ENCODE peak calls at places on chromosomes 6 and 20, in five cellular contexts. I is endothelial cell, Z is pancreas, C is lower leg skin, R is HL-60. S is an unnamed sample.

GRCh38 chr20:18404172-18404571 is 62.7 kb downstream of the DZANK1 start:
- DNase-seq in Z (no peak), C (no peak), I (no peak), R (no peak), S (no peak)

GRCh38 chr6:89198235-89198634 is 18.9 kb downstream of the GABRR1 start:
- DNase-seq in R (no peak), Z (no peak), I (no peak), C (no peak), S (no peak)

GRCh38 chr6:122788663-122789062 is 395 bp upstream of the SMPDL3A start:
- DNase-seq in R (no peak), Z (no peak), I (no peak), C (no peak), S (no peak)

GRCh38 chr6:12065321-12066140 is 53.4 kb downstream of the HIVEP1 start:
- DNase-seq in R (no peak), I (no peak), C (no peak), Z (no peak), S (peak)

GRCh38 chr6:15399651-15400470 is 154.0 kb downstream of the JARID2 start:
- DNase-seq in R (peak), Z (peak), I (peak), C (peak), S (no peak)

GRCh38 chr6:69580696-69581095 is 216.1 kb downstream of the LMBRD1 start:
- DNase-seq in C (no peak), I (no peak), R (no peak), Z (no peak), S (no peak)

GRCh38 chr6:121222656-121223055 is 111.6 kb downstream of the TBC1D32 start:
- DNase-seq in C (no peak), Z (no peak), I (no peak), R (no peak), S (no peak)

GRCh38 chr6:150723857-150724256 is 124.2 kb downstream of the PLEKHG1 start:
- DNase-seq in Z (no peak), R (no peak), C (no peak), I (no peak), S (no peak)

GRCh38 chr20:44025756-44026155 is 111.1 kb downstream of the TOX2 start:
- DNase-seq in R (no peak), Z (no peak), C (peak), I (no peak), S (no peak)

GRCh38 chr6:26211963-26212362 is 124.7 kb downstream of the HFE start:
- DNase-seq in R (no peak), I (no peak), C (no peak), Z (no peak), S (peak)

GRCh38 chr20:235891-236290 is 8.8 kb downstream of the DEFB129 start:
- DNase-seq in I (no peak), C (no peak), R (no peak), Z (no peak), S (no peak)

GRCh38 chr6:122736166-122736565 is 43.4 kb upstream of the FABP7 start:
- DNase-seq in C (no peak), Z (no peak), R (no peak), I (no peak), S (no peak)

GRCh38 chr6:137915778-137916177 is 48.7 kb downstream of the TNFAIP3 start:
- DNase-seq in Z (no peak), I (no peak), C (no peak), R (no peak), S (no peak)

GRCh38 chr6:108576724-108577123 is 16.0 kb downstream of the FOXO3 start:
- DNase-seq in R (peak), C (no peak), I (no peak), Z (no peak), S (no peak)

GRCh38 chr6:147709396-147710272 is 201.1 kb downstream of the SAMD5 start:
- DNase-seq in Z (no peak), I (no peak), R (no peak), C (no peak), S (no peak)

GRCh38 chr20:57897891-57898290 is 188.1 kb upstream of the PMEPA1 start:
- DNase-seq in R (no peak), I (no peak), Z (no peak), C (no peak), S (no peak)

GRCh38 chr6:113073611-113074191 is 726.6 kb downstream of the RFPL4B start:
- DNase-seq in C (no peak), I (no peak), R (no peak), Z (no peak), S (no peak)

GRCh38 chr20:2558581-2559301 is 22.4 kb downstream of the TMC2 start:
- DNase-seq in I (no peak), C (no peak), Z (no peak), R (no peak), S (no peak)

GRCh38 chr6:37990762-37991525 is 171.4 kb downstream of the ZFAND3 start:
- DNase-seq in R (no peak), C (no peak), Z (no peak), I (no peak), S (no peak)

GRCh38 chr20:22663528-22664025 is 79.2 kb upstream of the FOXA2 start:
- DNase-seq in Z (no peak), R (no peak), I (no peak), C (no peak), S (no peak)

GRCh38 chr6:17298257-17298656 is 17.1 kb downstream of the RBM24 start:
- DNase-seq in I (no peak), C (no peak), R (no peak), Z (no peak), S (no peak)

GRCh38 chr6:143742070-143742954 is 64.5 kb downstream of the PHACTR2 start:
- DNase-seq in I (no peak), R (no peak), Z (no peak), C (no peak), S (no peak)

GRCh38 chr6:147805155-147805554 is 296.7 kb downstream of the SAMD5 start:
- DNase-seq in I (no peak), R (no peak), Z (no peak), C (no peak), S (no peak)

GRCh38 chr6:150333592-150333954 is 35.2 kb upstream of the IYD start:
- DNase-seq in Z (no peak), C (no peak), R (no peak), I (no peak), S (no peak)

GRCh38 chr6:42249279-42249678 is 31.6 kb upstream of the MRPS10 start:
- DNase-seq in I (no peak), R (peak), C (peak), Z (no peak), S (no peak)

GRCh38 chr20:38246357-38247165 is 14.0 kb downstream of the KIAA1755 start:
- DNase-seq in Z (no peak), C (no peak), I (no peak), R (peak), S (no peak)

GRCh38 chr20:1225263-1225728 is 548 bp upstream of the RAD21L1 start:
- DNase-seq in C (no peak), Z (no peak), R (no peak), I (no peak), S (no peak)

GRCh38 chr6:27757307-27757706 is 154.9 kb downstream of the OR2B2 start:
- DNase-seq in I (peak), Z (peak), C (no peak), R (no peak), S (peak)

GRCh38 chr6:115914098-115914497 is 146.6 kb downstream of the FRK start:
- DNase-seq in Z (no peak), R (peak), C (no peak), I (no peak), S (no peak)

GRCh38 chr6:149964243-149965190 is 774 bp downstream of the ULBP1 start:
- DNase-seq in R (no peak), C (peak), I (peak), Z (no peak), S (peak)

GRCh38 chr20:10060223-10060622 is 25.4 kb downstream of the ANKEF1 start:
- DNase-seq in I (no peak), C (no peak), Z (no peak), R (no peak), S (no peak)

GRCh38 chr20:7272512-7272911 is 505.0 kb downstream of the BMP2 start:
- DNase-seq in R (no peak), I (no peak), Z (no peak), C (no peak), S (no peak)

GRCh38 chr6:140980265-140980887 is 1152.3 kb upstream of the GJE1 start:
- DNase-seq in R (no peak), C (no peak), Z (no peak), I (no peak), S (no peak)
- TF ChIP-seq CTCF in R (no peak), C (no peak), Z (no peak), I (no peak), S (no peak)

DNA sequence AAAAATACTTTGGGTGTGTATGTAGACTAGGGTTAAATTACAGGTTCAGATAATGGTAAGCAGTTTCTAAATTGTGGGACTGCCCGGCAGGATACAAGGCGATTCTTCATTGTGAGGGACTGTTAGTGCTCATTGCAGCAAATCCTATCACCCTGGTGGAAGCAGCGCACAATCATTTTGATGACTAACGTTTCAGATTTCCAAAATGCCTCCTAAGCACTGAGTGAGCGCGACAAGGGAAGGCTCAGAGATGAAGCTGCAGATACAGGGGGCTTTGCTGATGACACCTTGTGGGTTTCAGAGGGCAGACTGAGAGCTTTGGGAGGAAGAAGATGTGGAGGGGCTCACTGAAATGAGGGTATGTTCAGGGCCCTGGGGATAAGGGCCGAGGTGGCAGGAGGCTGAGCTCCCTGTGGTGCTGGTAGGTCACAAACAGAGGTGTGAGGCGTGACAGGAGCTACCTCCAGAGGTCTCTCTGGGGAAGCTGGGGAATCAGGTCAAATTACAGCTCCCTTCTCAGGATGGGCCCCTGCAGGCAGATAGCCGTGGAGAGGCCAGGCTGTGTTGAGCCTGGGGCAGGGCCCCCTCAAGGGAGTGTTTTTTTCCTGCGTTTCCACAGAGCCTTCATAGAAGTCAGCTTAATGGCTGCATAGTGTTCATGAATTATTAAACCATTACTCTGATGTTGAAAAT is 84.5 kb upstream of the FYN start:
- DNase-seq in Z (no peak), R (no peak), C (no peak), I (no peak), S (no peak)
- TF ChIP-seq CTCF in Z (no peak), R (no peak), C (no peak), I (no peak), S (no peak)

GRCh38 chr6:158958504-158959386 is 41.3 kb downstream of the RSPH3 start:
- DNase-seq in I (no peak), R (no peak), Z (no peak), C (no peak), S (no peak)
- TF ChIP-seq CTCF in I (no peak), R (no peak), Z (no peak), C (no peak), S (peak)

GRCh38 chr6:34068462-34069044 is 77.3 kb downstream of the GRM4 start:
- DNase-seq in R (no peak), C (no peak), I (no peak), Z (no peak), S (no peak)

GRCh38 chr6:34066284-34066571 is 79.7 kb downstream of the GRM4 start:
- DNase-seq in C (no peak), Z (no peak), R (no peak), I (no peak), S (no peak)

GRCh38 chr6:34065470-34066283 is 80.2 kb downstream of the GRM4 start:
- DNase-seq in Z (no peak), R (no peak), C (no peak), I (no peak), S (no peak)

GRCh38 chr6:34066772-34067770 is 78.8 kb downstream of the GRM4 start:
- DNase-seq in Z (no peak), C (no peak), R (no peak), I (no peak), S (no peak)

GRCh38 chr6:34067814-34068213 is 78.1 kb downstream of the GRM4 start:
- DNase-seq in C (no peak), Z (no peak), R (no peak), I (no peak), S (no peak)
- TF ChIP-seq CTCF in C (no peak), Z (no peak), R (no peak), I (no peak), S (no peak)

DNA sequence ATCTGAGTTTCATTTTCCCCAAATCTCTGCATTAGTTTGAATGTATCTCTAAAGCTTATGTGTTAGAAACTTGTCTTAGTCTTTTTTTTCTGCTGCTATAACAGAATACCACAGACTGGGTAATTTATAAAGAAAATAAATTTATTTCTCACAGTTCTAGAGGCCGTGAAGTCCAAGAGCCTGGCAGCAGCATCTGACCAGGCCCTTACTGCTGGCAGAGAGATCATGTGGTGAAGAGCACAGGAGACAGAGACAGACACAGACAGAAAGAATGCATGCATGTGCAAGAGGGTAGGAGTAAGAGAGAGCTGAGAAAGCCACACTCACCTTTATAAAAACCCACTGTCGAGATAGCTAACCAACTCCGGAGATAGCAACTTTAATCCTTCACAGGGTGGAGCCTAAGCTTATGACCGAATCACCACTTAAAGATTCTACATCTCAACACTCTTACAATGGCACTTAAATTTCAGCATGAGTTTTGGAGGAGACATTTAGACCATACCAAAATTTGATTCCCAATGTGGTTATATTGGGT is 412.7 kb upstream of the SOX4 start:
- DNase-seq in C (no peak), I (no peak), R (no peak), Z (no peak), S (no peak)
- TF ChIP-seq CTCF in C (no peak), I (no peak), R (no peak), Z (no peak), S (no peak)

GRCh38 chr20:52192296-52193007 is 873 bp upstream of the ZFP64 start:
- DNase-seq in R (peak), Z (no peak), I (no peak), C (no peak), S (peak)
- TF ChIP-seq CTCF in R (peak), Z (no peak), I (no peak), C (no peak), S (peak)

S was measured in GM13976.